ENCODE peak calls at places on chromosome 14, in nine cellular contexts. O, W, K, U, X, F, L, R and M are unnamed samples.

GRCh38 chr14:61322799-61323290 is 1.5 kb downstream of the PRKCH start:
- DNase-seq in O (no peak), W (peak), R (no peak), U (no peak), L (peak), F (no peak), X (no peak), K (no peak), M (peak)

GRCh38 chr14:24609667-24610344 is at the start of gene GZMH:
- DNase-seq in R (no peak), W (no peak), L (no peak), U (no peak), O (no peak), F (no peak), K (no peak), X (no peak), M (no peak)

GRCh38 chr14:79842270-79842669 is 369.0 kb downstream of the DIO2 start:
- DNase-seq in L (peak), F (no peak), O (peak), X (peak), K (peak), U (peak), W (no peak), R (no peak), M (peak)

GRCh38 chr14:22520235-22520634 is 68.8 kb downstream of the DAD1 start:
- DNase-seq in R (no peak), K (peak), F (no peak), X (peak), L (peak), W (no peak), U (no peak), O (peak), M (peak)

GRCh38 chr14:93317200-93317599 is 15.6 kb downstream of the BTBD7 start:
- DNase-seq in U (no peak), K (no peak), W (no peak), R (no peak), L (no peak), X (no peak), O (no peak), F (no peak), M (no peak)

GRCh38 chr14:64412237-64412636 is 24.1 kb downstream of the MTHFD1 start:
- DNase-seq in X (no peak), O (no peak), L (no peak), W (no peak), U (no peak), F (no peak), R (no peak), K (no peak), M (no peak)

GRCh38 chr14:103735815-103736545 is 20.4 kb downstream of the ZFYVE21 start:
- DNase-seq in L (no peak), F (peak), R (no peak), X (no peak), K (no peak), W (no peak), O (no peak), U (no peak), M (peak)

GRCh38 chr14:38931969-38932652 is 170.9 kb downstream of the SEC23A start:
- DNase-seq in X (no peak), K (no peak), U (no peak), R (no peak), F (no peak), L (peak), W (peak), O (no peak), M (peak)

GRCh38 chr14:61563162-61563511 is 132.2 kb upstream of the HIF1A start:
- DNase-seq in W (no peak), O (no peak), L (no peak), X (no peak), F (no peak), K (no peak), R (no peak), U (no peak), M (no peak)

GRCh38 chr14:101369916-101370592 is 191.2 kb upstream of the DIO3 start:
- DNase-seq in U (no peak), R (no peak), O (no peak), W (no peak), K (peak), X (no peak), F (no peak), L (no peak), M (no peak)

GRCh38 chr14:21894003-21894897 is 220.6 kb upstream of the OR4E1 start:
- DNase-seq in W (peak), O (no peak), K (no peak), L (no peak), F (no peak), U (no peak), R (peak), X (no peak), M (peak)

GRCh38 chr14:68744613-68745012 is 48.3 kb downstream of the ZFP36L1 start:
- DNase-seq in K (no peak), U (no peak), F (no peak), O (no peak), W (no peak), R (no peak), X (no peak), L (no peak), M (no peak)

GRCh38 chr14:75298187-75298985 is 19.8 kb downstream of the FOS start:
- DNase-seq in F (peak), R (peak), O (no peak), U (peak), X (no peak), L (no peak), K (peak), W (no peak), M (peak)
- TF ChIP-seq CTCF in F (no peak), R (no peak), O (no peak), U (no peak), X (no peak), L (no peak), K (no peak), W (no peak), M (no peak)

GRCh38 chr14:77238356-77238755 is 32.6 kb downstream of the NGB start:
- DNase-seq in K (no peak), X (no peak), R (no peak), W (no peak), U (no peak), O (no peak), F (no peak), L (no peak), M (no peak)
- H3K4me3 ChIP-seq in K (no peak), X (no peak), R (no peak), W (no peak), U (no peak), O (no peak), F (no peak), L (no peak), M (no peak)

GRCh38 chr14:52315355-52315718 is 1.2 kb downstream of the PTGER2 start:
- DNase-seq in O (no peak), X (no peak), U (no peak), L (no peak), W (no peak), R (peak), K (peak), F (no peak), M (no peak)

GRCh38 chr14:52318829-52319604 is 4.9 kb downstream of the PTGER2 start:
- DNase-seq in X (no peak), U (no peak), F (no peak), L (no peak), W (no peak), K (no peak), R (no peak), O (no peak), M (no peak)

GRCh38 chr14:52313903-52314481 is at the start of gene PTGER2:
- DNase-seq in X (peak), R (peak), W (peak), F (peak), L (peak), O (peak), U (peak), K (peak), M (peak)

GRCh38 chr14:52314521-52315354 is 626 bp downstream of the PTGER2 start:
- DNase-seq in X (no peak), O (no peak), W (peak), F (peak), K (no peak), L (no peak), R (peak), U (peak), M (peak)

DNA sequence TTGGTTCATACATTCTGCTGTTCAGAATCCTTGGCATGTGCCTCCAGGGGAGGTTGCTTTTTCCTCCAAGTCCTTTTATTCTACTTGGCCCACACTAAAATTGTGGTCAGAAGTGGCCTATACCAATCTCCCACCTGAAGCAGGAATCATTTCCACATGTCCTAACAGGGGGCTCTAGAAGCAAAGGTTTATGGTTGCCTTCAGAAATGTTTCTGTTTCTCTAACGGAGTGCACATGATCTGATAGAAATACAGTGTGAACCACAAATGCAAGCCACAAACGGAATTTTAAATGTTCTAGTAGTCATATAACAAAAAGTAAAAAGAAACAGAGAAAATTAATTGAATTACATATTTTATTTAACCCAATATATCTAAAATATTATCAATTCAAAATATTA is 3.9 kb downstream of the PTGER2 start:
- DNase-seq in L (no peak), K (no peak), U (no peak), F (no peak), W (no peak), X (no peak), R (no peak), O (no peak), M (no peak)
- TF ChIP-seq CTCF in L (no peak), K (no peak), U (no peak), F (no peak), W (no peak), X (no peak), R (no peak), O (no peak), M (no peak)

DNA sequence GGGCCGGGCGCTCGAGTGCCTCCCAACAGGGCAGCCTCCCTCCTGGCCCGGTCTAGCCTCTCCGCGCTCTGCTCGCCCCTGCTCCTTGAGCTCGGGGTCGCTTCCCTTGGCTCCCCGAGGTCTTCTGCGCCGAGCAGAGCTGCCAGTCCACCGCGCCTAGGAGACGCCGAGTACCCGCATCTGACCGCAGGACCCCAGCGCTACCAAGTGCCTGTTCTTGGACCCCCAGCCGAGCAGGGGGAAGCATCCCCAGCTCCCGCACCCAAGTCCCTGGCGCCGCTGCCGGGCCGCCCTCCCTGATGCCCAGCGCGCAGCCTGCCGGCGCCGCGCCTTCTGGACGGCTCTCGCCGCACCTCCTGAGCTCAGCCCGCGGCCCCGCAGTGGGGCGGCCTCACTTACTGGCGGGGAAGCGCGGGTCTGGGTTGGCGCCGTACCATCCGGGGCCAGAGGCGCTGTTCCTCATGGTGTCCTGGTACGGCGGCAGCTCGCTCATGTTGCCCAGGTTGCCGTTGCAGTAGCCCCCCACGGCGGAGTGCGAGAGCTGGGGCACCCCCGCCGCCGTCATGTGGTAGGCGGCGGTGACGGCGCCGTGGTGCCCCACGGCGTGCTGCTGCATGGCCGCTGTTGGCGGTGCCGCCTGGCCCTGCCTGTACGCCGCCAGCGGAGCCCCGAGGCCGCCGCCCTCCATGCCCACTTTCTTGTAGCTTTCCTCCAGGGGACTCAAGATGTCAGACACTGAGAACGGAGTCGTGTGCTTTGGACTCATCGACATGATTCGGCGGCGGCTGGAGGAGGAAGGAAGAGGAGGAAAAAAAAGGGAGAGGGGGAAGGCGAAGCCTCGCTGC is 1.2 kb downstream of the NKX2-1 start:
- DNase-seq in W (peak), U (no peak), O (no peak), F (peak), K (no peak), R (no peak), L (no peak), X (no peak), M (no peak)
- H3K4me3 ChIP-seq in W (peak), U (peak), O (no peak), F (peak), K (no peak), R (no peak), L (peak), X (no peak), M (peak)

GRCh38 chr14:55747186-55747585 is 167.2 kb downstream of the KTN1 start:
- DNase-seq in W (no peak), O (no peak), X (no peak), F (no peak), K (no peak), L (peak), U (no peak), R (no peak), M (peak)
- TF ChIP-seq CTCF in W (no peak), O (no peak), X (no peak), F (no peak), K (no peak), L (no peak), U (no peak), R (no peak), M (no peak)

GRCh38 chr14:51654549-51654879 is 2.8 kb downstream of the FRMD6 start:
- DNase-seq in R (no peak), F (no peak), L (no peak), X (no peak), U (no peak), W (no peak), O (no peak), K (no peak), M (no peak)
- H3K4me3 ChIP-seq in R (no peak), F (no peak), L (no peak), X (peak), U (peak), W (peak), O (peak), K (peak), M (no peak)

DNA sequence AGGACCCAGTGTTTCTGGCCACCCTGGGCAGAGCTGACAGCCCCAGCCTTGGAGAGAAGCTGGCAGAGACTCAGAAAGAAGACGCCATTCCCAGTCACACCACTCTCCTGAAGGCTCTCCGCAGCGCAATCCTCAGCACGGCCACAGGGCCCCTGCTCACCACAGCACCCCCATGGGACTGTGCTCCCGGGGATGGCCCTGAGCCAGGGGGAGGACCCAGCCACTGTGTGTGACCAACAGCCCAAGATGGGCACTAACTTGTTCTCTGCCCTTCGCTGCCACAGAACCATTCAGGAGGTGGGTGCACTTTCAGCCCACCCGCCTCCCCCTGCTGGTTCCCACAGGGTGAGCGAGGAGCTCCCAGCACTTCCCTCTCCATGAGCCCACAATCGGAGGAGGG is 57.1 kb downstream of the CCNK start:
- DNase-seq in F (peak), R (no peak), X (no peak), U (no peak), O (no peak), L (no peak), K (no peak), W (peak), M (no peak)
- TF ChIP-seq CTCF in F (no peak), R (no peak), X (peak), U (no peak), O (no peak), L (no peak), K (peak), W (peak), M (peak)

DNA sequence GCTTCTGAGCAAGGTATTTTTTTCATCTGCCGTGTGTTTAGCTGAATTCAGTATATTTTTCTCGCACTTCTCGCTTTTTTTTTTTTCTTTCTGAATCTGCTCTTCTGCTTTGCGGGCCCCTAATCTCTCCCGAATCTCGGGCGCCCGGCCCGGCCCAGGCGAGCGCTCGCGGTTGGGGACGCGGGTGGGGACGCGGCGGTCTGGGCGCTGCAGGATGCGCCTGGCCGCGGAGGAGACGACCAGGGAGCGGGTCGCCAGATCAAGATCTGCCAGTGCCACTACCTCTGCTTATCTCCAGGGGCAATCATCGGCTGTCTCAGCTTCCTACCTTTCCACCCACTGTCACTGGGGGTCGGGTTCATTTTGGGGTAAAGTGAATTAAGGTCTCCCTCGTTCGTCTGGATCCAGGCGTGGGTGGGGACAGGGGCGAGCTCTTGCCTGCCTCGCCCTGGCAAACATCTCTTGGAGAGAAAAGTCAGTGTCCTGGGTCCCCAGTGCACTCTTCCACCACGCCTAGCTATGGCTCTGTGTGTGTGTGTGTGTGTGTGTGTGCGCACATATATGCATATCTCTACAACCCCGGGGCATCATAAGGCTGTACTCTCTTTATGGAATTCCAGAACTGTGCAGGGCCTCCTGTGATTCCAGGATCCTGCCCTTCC is 422.3 kb downstream of the VRK1 start:
- DNase-seq in R (no peak), O (no peak), U (no peak), X (no peak), L (no peak), K (no peak), W (no peak), F (no peak), M (no peak)
- H3K4me3 ChIP-seq in R (no peak), O (peak), U (peak), X (no peak), L (no peak), K (no peak), W (peak), F (peak), M (peak)

DNA sequence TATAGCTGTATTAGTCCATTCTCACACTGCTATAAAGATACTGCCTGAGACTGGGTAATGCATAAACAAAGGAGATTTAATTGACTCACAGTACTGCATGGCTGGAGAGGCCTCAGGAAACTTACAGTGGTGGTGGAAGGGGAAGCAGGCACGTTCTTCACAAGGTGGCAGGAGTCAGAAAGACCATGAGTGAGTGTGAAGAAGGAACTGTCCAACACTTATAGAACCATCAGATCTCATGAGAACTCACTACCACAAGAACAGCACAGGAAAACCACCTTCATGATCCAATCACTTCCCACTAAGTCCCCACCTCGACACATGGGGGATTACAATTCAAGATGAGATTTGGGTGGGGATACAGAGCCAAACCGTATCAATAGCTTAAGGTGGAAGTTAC is 42.3 kb downstream of the ARMH4 start:
- DNase-seq in F (no peak), W (no peak), X (no peak), O (no peak), K (no peak), U (no peak), R (peak), L (no peak), M (no peak)
- TF ChIP-seq CTCF in F (no peak), W (no peak), X (no peak), O (no peak), K (no peak), U (no peak), R (no peak), L (no peak), M (no peak)